ENCODE peak calls at places on chromosomes 5 and 9, in four cellular contexts. E, G, P and Y are unnamed samples.
A peak's percentile ranks its signal among the peaks of the same experiment; 100 is the strongest.

GRCh38 chr5:149901511-149901910 is 43.1 kb downstream of the PDE6A start:
- DNase-seq in P (no peak), G (no peak), E (no peak), Y (no peak)

GRCh38 chr9:113988951-113989780 is 88.9 kb downstream of the AMBP start:
- DNase-seq in P (no peak), E (no peak), G (no peak), Y (no peak)

GRCh38 chr5:9658726-9659125 is 28.6 kb upstream of the TAS2R1 start:
- DNase-seq in E (no peak), G (no peak), P (peak; percentile 30), Y (no peak)

GRCh38 chr9:89999534-90000370 is 394.9 kb downstream of the GADD45G start:
- DNase-seq in P (peak; percentile 55), E (no peak), G (no peak), Y (no peak)

GRCh38 chr5:136046231-136046630 is 17.4 kb downstream of the TGFBI start:
- DNase-seq in P (no peak), G (no peak), E (no peak), Y (no peak)

GRCh38 chr9:111150241-111150640 is 112.0 kb upstream of the LPAR1 start:
- DNase-seq in P (no peak), E (no peak), G (no peak), Y (no peak)

GRCh38 chr5:106940986-106941385 is 729.8 kb downstream of the EFNA5 start:
- DNase-seq in P (no peak), E (no peak), G (no peak), Y (no peak)

GRCh38 chr9:70111641-70112236 is 68.1 kb downstream of the MAMDC2 start:
- DNase-seq in P (peak; percentile 29), G (peak; percentile 16), E (no peak), Y (peak; percentile 76)

GRCh38 chr9:72427801-72428200 is 62.8 kb upstream of the ZFAND5 start:
- DNase-seq in G (no peak), P (no peak), E (no peak), Y (no peak)

GRCh38 chr9:115635680-115636383 is 517.8 kb upstream of the PAPPA start:
- DNase-seq in G (no peak), P (no peak), E (no peak), Y (no peak)

GRCh38 chr9:92668746-92669526 is 995 bp downstream of the IPPK start:
- DNase-seq in E (peak; percentile 25), P (peak; percentile 65), G (no peak), Y (peak; percentile 76)

DNA sequence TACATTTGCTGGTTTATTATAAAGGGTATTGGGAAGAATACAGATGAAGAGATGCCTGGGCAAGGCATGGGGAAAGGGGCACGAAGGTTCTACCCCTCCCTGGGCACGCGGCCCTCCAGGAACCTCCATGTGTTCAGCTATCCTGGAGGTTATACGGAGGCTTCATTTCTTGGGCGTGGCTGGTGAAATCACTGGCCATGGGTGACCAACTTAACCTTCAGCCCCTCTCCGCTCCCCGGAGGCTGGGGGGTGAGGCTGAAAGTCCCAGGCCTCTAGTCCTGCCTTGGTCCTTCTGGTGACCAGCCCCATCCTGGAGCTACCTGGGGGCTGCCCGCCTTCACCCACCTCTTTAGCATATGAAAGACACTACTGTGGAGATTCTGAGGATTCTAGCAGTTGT is 17.0 kb upstream of the RNF130 start:
- DNase-seq in E (no peak), P (no peak), G (no peak), Y (no peak)
- H2BK15ac ChIP-seq in E (no peak overlapping the region), P (no peak overlapping the region), G (no peak overlapping the region), Y (no peak overlapping the region)

GRCh38 chr5:137638841-137639240 is 97.0 kb downstream of the KLHL3 start:
- DNase-seq in E (no peak), G (no peak), P (no peak), Y (no peak)

GRCh38 chr5:137633896-137634295 is 102.0 kb downstream of the KLHL3 start:
- DNase-seq in P (no peak), G (no peak), E (no peak), Y (no peak)

GRCh38 chr5:137635521-137635921 is 100.4 kb downstream of the KLHL3 start:
- DNase-seq in G (no peak), P (peak; percentile 4), E (no peak), Y (peak; percentile 10)

GRCh38 chr5:137636846-137637515 is 98.9 kb downstream of the KLHL3 start:
- DNase-seq in E (no peak), G (no peak), P (no peak), Y (no peak)

DNA sequence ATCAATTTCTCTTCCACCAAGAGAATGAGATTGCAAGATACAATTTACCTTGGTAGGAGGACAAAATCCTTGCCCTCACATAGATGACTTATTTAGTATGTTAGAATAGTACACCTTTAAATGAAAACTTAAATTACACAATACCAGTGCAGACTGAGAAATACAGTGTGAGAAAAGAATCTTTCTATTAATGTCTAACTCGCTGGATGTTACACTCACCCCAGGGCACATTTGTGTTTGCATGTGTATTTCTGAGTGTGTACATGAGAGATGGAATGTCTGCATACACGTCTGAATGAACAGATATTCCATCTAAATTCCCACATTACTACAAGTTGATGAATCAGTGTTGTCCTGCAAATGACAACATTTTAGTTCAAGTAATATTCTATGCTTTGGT is 99.8 kb downstream of the KLHL3 start:
- DNase-seq in P (no peak), G (no peak), E (no peak), Y (no peak)
- H4K5ac ChIP-seq in P (no peak overlapping the region), G (no peak overlapping the region), E (no peak overlapping the region), Y (no peak overlapping the region)

DNA sequence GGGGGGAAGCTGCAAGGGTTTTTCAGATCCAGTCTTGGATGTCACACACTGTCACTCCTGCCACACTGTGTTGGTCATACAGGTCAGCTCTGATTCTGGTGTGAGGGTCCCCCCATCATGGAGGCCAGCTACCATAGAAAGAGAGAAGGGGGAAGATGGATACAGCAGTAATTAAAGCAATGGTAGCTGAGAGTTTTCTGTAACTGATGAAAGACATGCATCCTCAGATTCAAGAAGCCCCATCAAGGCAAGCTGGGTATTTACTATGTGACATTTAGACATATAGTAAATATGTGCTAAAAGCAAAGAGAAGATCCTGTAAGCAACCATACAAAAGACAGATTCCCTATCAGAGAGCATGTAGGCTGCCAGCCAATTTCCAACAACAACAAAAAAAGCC is 110.9 kb upstream of the COL5A1 start:
- DNase-seq in E (no peak), P (no peak), G (no peak), Y (no peak)
- H2BK15ac ChIP-seq in E (no peak overlapping the region), P (no peak overlapping the region), G (no peak overlapping the region), Y (no peak overlapping the region)

GRCh38 chr9:128244443-128245226 is 31.2 kb downstream of the GOLGA2 start:
- DNase-seq in P (peak; percentile 86), E (peak; percentile 85), G (no peak), Y (peak; percentile 72)

GRCh38 chr9:128245293-128246151 is 30.3 kb downstream of the GOLGA2 start:
- DNase-seq in G (no peak), E (peak; percentile 65), P (peak; percentile 81), Y (peak; percentile 69)

GRCh38 chr9:128243486-128244415 is 32.1 kb downstream of the GOLGA2 start:
- DNase-seq in G (no peak), P (peak; percentile 21), E (no peak), Y (no peak)

GRCh38 chr9:128242124-128242523 is 33.7 kb downstream of the GOLGA2 start:
- DNase-seq in P (no peak), E (no peak), G (no peak), Y (no peak)

DNA sequence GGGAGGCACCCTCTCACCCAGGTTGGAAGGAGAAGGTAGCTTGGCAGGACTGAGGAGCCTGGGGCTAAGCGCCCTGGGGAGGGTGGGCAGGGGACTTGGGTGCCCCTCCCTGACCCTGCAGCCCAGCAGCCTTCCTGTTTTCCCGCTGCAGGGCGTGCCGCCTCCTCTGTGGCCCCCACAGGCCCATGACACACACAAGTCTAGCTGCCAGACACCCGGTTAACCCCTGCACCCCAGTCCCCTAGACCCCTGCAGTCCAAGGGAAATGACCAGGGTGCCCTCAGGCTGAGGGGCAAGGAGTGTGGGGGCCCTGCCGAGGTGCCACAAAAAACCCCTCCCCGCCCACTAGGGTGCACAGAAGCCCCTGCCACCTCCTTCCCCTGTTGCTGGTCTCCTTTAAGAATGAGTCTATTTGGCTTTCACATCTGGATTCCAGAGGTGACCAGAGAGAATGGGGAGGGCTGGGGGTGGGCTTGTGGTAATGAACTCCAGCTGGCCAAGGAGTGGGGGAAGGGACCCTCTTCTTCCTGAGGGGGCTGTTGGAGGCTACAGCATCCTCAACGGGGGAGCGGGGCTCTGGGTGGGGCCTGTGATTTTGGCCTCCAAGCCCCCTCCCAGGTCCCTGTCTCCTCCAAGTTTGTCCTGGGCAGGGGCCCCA is 32.9 kb downstream of the GOLGA2 start:
- DNase-seq in G (no peak), E (no peak), P (no peak), Y (no peak)
- H4K5ac ChIP-seq in G (no peak overlapping the region), E (no peak overlapping the region), P (no peak overlapping the region), Y (no peak overlapping the region)